ENCODE peak calls at places on chromosomes 1 and 21, in four cellular contexts. One of them, this sample, is unnamed.

GRCh38 chr1:56461158-56462127 is 117.9 kb downstream of the PLPP3 start:
- DNase-seq in K562: peak
- DNase-seq in GM12878: no peak
- DNase-seq in HepG2: peak
- DNase-seq in this sample: no peak

GRCh38 chr1:44217809-44218410 is 4.6 kb downstream of the DMAP1 start:
- DNase-seq in GM12878: peak
- DNase-seq in K562: peak
- DNase-seq in HepG2: peak
- DNase-seq in this sample: peak

GRCh38 chr1:225700164-225700740 is 47.3 kb upstream of the ENAH start:
- DNase-seq in K562: no peak
- DNase-seq in GM12878: no peak
- DNase-seq in HepG2: peak
- DNase-seq in this sample: no peak

GRCh38 chr1:29458737-29459550 is 222.6 kb downstream of the PTPRU start:
- DNase-seq in HepG2: no peak
- DNase-seq in GM12878: no peak
- DNase-seq in K562: no peak
- DNase-seq in this sample: no peak

GRCh38 chr1:210438928-210439841 is 110.5 kb downstream of the HHAT start:
- DNase-seq in GM12878: no peak
- DNase-seq in HepG2: no peak
- DNase-seq in K562: no peak
- DNase-seq in this sample: no peak

GRCh38 chr1:67294836-67295622 is 12.6 kb upstream of the IL12RB2 start:
- DNase-seq in K562: no peak
- DNase-seq in GM12878: no peak
- DNase-seq in HepG2: no peak
- DNase-seq in this sample: no peak

GRCh38 chr1:102434421-102434820 is 437.7 kb upstream of the OLFM3 start:
- DNase-seq in K562: peak
- DNase-seq in GM12878: no peak
- DNase-seq in HepG2: peak
- DNase-seq in this sample: peak

GRCh38 chr1:22662318-22662717 is 9.3 kb downstream of the C1QB start:
- DNase-seq in K562: peak
- DNase-seq in HepG2: no peak
- DNase-seq in GM12878: no peak
- DNase-seq in this sample: peak

GRCh38 chr1:216812966-216813365 is 89.7 kb upstream of the ESRRG start:
- DNase-seq in K562: no peak
- DNase-seq in GM12878: no peak
- DNase-seq in HepG2: no peak
- DNase-seq in this sample: no peak

GRCh38 chr1:145949219-145949618 is 8.6 kb downstream of the LIX1L start:
- DNase-seq in HepG2: no peak
- DNase-seq in K562: no peak
- DNase-seq in GM12878: no peak
- DNase-seq in this sample: no peak

GRCh38 chr1:234388094-234388493 is 14.8 kb downstream of the COA6 start:
- DNase-seq in K562: no peak
- DNase-seq in GM12878: no peak
- DNase-seq in HepG2: no peak
- DNase-seq in this sample: no peak

GRCh38 chr1:168405931-168406330 is 125.3 kb downstream of the TBX19 start:
- DNase-seq in K562: no peak
- DNase-seq in GM12878: no peak
- DNase-seq in HepG2: no peak
- DNase-seq in this sample: no peak

GRCh38 chr1:53219711-53220110 is 723 bp downstream of the CZIB start:
- DNase-seq in HepG2: no peak
- DNase-seq in K562: no peak
- DNase-seq in GM12878: no peak
- DNase-seq in this sample: peak

GRCh38 chr1:41045740-41046139 is 24.2 kb upstream of the SLFNL1 start:
- DNase-seq in GM12878: no peak
- DNase-seq in HepG2: no peak
- DNase-seq in K562: no peak
- DNase-seq in this sample: no peak

GRCh38 chr1:246786606-246787238 is 62.5 kb downstream of the SCCPDH start:
- DNase-seq in GM12878: no peak
- DNase-seq in HepG2: no peak
- DNase-seq in K562: no peak
- DNase-seq in this sample: no peak

GRCh38 chr1:156074661-156075060 is 7.6 kb downstream of the MEX3A start:
- DNase-seq in K562: no peak
- DNase-seq in GM12878: no peak
- DNase-seq in HepG2: no peak
- DNase-seq in this sample: no peak

GRCh38 chr1:245258271-245258920 is 103.6 kb downstream of the KIF26B start:
- DNase-seq in K562: no peak
- DNase-seq in GM12878: no peak
- DNase-seq in HepG2: peak
- DNase-seq in this sample: no peak

GRCh38 chr1:62823556-62823955 is 39.6 kb downstream of the ATG4C start:
- DNase-seq in K562: no peak
- DNase-seq in GM12878: no peak
- DNase-seq in HepG2: no peak
- DNase-seq in this sample: no peak

GRCh38 chr1:231919269-231919886 is 292.8 kb downstream of the DISC1 start:
- DNase-seq in HepG2: no peak
- DNase-seq in GM12878: no peak
- DNase-seq in K562: no peak
- DNase-seq in this sample: peak

GRCh38 chr1:86753700-86754099 is 49.3 kb downstream of the SH3GLB1 start:
- DNase-seq in HepG2: peak
- DNase-seq in GM12878: no peak
- DNase-seq in K562: peak
- DNase-seq in this sample: peak
- TF ChIP-seq USF2 in HepG2: no peak
- TF ChIP-seq USF2 in GM12878: no peak
- TF ChIP-seq USF2 in K562: no peak
- TF ChIP-seq USF2 in this sample: no peak

DNA sequence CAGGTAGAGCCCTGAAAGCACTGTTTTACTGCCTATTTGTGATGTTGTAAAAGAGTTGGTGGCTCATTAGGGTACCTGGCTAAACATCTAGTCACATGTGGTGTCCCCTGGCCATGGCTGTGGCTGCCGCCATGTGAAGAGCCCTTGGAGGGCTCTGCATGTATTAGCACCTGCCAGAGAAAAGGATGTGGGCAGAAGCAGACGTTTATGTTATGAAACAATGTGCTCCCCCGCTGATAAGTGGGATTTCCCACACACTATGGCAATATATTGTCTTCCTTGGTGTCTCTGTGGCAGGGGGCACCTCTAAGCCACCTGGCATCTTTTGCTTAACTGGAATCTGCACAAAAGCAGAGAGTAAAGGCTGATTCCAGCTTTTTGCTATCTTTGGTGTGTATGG is 9.6 kb downstream of the TENT5C start:
- DNase-seq in HepG2: no peak
- DNase-seq in GM12878: no peak
- DNase-seq in K562: no peak
- DNase-seq in this sample: no peak
- H3K9ac ChIP-seq in HepG2: no peak
- H3K9ac ChIP-seq in GM12878: no peak
- H3K9ac ChIP-seq in K562: no peak
- H3K9ac ChIP-seq in this sample: no peak

GRCh38 chr21:25127007-25127406 is 480.3 kb downstream of the MRPL39 start:
- DNase-seq in HepG2: no peak
- DNase-seq in K562: no peak
- DNase-seq in GM12878: no peak
- DNase-seq in this sample: no peak
- TF ChIP-seq FOXM1 in HepG2: no peak
- TF ChIP-seq FOXM1 in K562: no peak
- TF ChIP-seq FOXM1 in GM12878: no peak
- TF ChIP-seq FOXM1 in this sample: no peak

DNA sequence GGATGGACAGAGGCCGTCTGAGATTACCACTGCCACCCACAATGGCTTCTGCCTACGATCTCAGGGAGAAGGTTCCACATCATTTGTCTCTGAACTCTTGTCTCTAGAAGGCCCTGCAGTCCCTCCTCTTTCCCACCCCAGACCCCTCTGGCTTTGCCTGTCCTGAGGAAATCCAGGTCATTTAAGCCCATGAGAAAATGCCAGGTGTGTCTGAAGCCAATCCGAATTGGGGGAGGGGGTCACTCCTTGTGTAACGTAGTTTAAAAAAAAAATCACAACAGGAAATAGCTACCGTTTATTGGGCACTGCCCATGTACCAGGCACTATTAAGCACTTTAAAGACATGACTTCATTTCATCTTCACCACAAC is 7.5 kb upstream of the MYOM3 start:
- DNase-seq in HepG2: no peak
- DNase-seq in K562: no peak
- DNase-seq in GM12878: no peak
- DNase-seq in this sample: no peak
- TF ChIP-seq USF2 in HepG2: no peak
- TF ChIP-seq USF2 in K562: no peak
- TF ChIP-seq USF2 in GM12878: no peak
- TF ChIP-seq USF2 in this sample: no peak

DNA sequence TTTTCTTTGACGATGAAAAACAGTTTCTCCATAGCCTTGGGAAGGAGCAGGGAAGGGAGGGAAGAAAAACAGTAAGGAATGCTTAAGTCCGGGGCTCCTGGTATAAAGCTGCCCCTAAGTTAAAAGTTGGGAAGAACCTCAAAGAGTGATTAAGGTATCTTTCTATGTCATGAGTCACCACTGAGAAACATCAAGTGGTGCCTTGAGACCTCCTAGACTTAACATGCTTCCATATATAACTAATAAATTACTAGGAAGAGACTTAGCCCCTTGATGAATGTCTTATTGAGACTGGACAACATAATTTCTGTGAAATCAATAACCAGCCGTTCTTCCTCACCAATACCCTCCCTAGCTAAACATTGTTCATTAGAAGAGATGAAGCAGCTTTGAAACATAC is 121.8 kb upstream of the SLC44A3 start:
- DNase-seq in HepG2: no peak
- DNase-seq in K562: no peak
- DNase-seq in GM12878: no peak
- DNase-seq in this sample: no peak
- H3K9ac ChIP-seq in HepG2: peak
- H3K9ac ChIP-seq in K562: no peak
- H3K9ac ChIP-seq in GM12878: no peak
- H3K9ac ChIP-seq in this sample: no peak

DNA sequence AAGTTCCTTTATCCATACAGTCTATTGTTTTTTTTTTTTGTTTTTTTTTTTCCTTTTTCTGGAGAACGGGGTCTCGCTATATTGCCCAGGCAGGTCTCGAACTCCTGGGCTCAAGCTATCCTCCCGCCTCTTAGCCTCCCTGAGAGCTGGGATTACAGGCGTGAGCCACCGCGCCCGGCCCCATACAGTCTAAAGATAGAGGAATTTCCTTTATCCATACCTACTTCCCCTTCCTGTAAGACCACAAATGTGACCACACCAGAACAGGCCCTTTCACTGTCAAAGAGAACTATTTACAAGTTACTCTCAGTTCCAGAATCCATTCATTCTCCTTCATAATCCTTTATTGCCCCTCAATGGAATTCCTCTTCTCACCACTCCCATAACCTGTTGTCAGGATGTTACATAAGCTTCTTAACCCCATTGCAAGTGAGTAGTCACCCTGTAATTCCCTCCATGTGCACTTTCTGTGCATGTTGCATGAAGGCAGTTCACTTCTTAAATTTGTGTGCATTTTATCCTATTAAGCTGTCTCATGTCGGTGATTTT is 26.3 kb upstream of the SLC5A9 start:
- DNase-seq in GM12878: no peak
- DNase-seq in K562: no peak
- DNase-seq in HepG2: no peak
- DNase-seq in this sample: no peak
- TF ChIP-seq FOXM1 in GM12878: no peak
- TF ChIP-seq FOXM1 in K562: no peak
- TF ChIP-seq FOXM1 in HepG2: no peak
- TF ChIP-seq FOXM1 in this sample: no peak

DNA sequence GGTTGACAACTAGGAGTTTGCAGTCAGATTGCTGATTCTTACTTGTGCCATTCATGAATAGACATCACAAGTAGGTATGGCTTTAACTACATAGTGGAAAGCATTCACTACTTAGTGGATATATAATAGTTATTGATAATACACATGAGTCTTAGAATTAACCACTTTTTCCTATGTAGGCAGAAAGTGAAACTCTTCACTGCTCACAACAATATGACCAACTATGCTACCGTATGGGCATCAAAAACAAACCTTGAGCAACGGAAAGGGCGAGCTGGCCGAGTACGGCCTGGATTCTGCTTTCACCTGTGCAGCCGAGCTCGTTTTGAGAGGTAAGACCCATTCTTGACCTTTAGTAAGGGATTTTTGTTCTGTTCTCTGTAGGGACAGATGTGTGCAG is 38.7 kb downstream of the DHX9 start:
- DNase-seq in K562: no peak
- DNase-seq in HepG2: no peak
- DNase-seq in GM12878: no peak
- DNase-seq in this sample: no peak
- TF ChIP-seq USF2 in K562: no peak
- TF ChIP-seq USF2 in HepG2: no peak
- TF ChIP-seq USF2 in GM12878: no peak
- TF ChIP-seq USF2 in this sample: no peak

DNA sequence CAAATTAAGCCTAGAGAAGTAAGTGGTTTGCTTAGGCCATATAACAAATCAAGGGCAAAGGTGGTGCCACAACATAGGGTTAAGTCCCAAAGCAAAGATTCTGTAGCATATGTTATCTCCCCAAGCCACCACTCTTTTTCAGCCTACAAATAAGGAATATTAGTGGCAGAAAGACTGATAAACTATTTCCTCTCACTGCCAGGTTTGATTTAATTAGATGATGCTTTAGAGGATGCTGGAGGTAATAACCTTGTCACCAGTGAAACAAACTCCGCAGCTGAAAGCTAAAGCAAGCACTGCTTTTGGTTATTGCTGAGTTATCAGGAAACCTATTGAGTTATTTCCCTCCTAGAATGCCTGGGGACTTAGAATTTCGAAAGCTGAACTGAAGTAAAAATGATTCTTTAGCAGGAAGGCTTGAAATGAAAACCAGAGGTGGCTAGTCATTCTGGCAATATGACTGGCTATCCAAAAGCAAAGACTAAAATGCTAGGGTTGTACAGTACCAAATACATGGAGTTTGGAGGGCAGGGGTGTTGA is 145.2 kb downstream of the SYT2 start:
- DNase-seq in HepG2: no peak
- DNase-seq in GM12878: no peak
- DNase-seq in K562: no peak
- DNase-seq in this sample: peak
- H3K9ac ChIP-seq in HepG2: no peak
- H3K9ac ChIP-seq in GM12878: no peak
- H3K9ac ChIP-seq in K562: no peak
- H3K9ac ChIP-seq in this sample: no peak

GRCh38 chr1:27979151-27979858 is 19.5 kb downstream of the XKR8 start:
- DNase-seq in GM12878: peak
- DNase-seq in K562: peak
- DNase-seq in HepG2: no peak
- DNase-seq in this sample: no peak
- TF ChIP-seq FOXM1 in GM12878: no peak
- TF ChIP-seq FOXM1 in K562: peak
- TF ChIP-seq FOXM1 in HepG2: no peak
- TF ChIP-seq FOXM1 in this sample: no peak